ENCODE peak calls at places on chromosomes 12 and 14, in six cellular contexts. Z is activated naive CD8-positive, alpha-beta T cell treated with anti-CD3 and anti-CD28 coated beads, Interleukin-2, amount 50 U/mL, for 24 hours; X is hypothalamus; F is NCI-H510A treated with DMSO at 0.1 percent for 48 hours; Q is KBM-7; H is CD8-positive, alpha-beta memory T cell. S is an unnamed sample.

GRCh38 chr12:4293942-4294505 is 20.5 kb downstream of the CCND2 start:
- DNase-seq in Z (no peak), X (peak), F (no peak), Q (no peak), H (no peak), S (no peak)

GRCh38 chr12:52250048-52250990 is 17.3 kb downstream of the KRT7 start:
- DNase-seq in Z (no peak), X (no peak), F (no peak), Q (no peak), H (no peak), S (no peak)

GRCh38 chr12:51009038-51009437 is 17.1 kb downstream of the SLC11A2 start:
- DNase-seq in Z (peak), X (peak), F (no peak), Q (no peak), H (peak), S (peak)

GRCh38 chr12:57890191-57891120 is 43.9 kb upstream of the CTDSP2 start:
- DNase-seq in Z (no peak), X (no peak), F (no peak), Q (no peak), H (no peak), S (no peak)

GRCh38 chr12:95077341-95077740 is 3.9 kb upstream of the NR2C1 start:
- DNase-seq in Z (no peak), X (no peak), F (no peak), Q (no peak), H (no peak), S (no peak)

GRCh38 chr12:124347805-124348658 is 53.1 kb downstream of the RFLNA start:
- DNase-seq in Z (peak), X (no peak), F (no peak), Q (no peak), H (no peak), S (no peak)

GRCh38 chr14:50497351-50497750 is 35.0 kb downstream of the MAP4K5 start:
- DNase-seq in Z (no peak), X (no peak), F (no peak), Q (no peak), H (no peak), S (no peak)

GRCh38 chr12:11795192-11795909 is 145.9 kb downstream of the ETV6 start:
- DNase-seq in Z (no peak), X (no peak), F (no peak), Q (no peak), H (no peak), S (no peak)

GRCh38 chr14:103107455-103107854 is 12.9 kb downstream of the EXOC3L4 start:
- DNase-seq in Z (no peak), X (no peak), F (no peak), Q (no peak), H (no peak), S (no peak)

GRCh38 chr12:39354955-39355354 is 88.0 kb downstream of the KIF21A start:
- DNase-seq in Z (no peak), X (no peak), F (no peak), Q (no peak), H (no peak), S (no peak)

GRCh38 chr14:42782744-42783143 is 1176.1 kb downstream of the LRFN5 start:
- DNase-seq in Z (no peak), X (no peak), F (no peak), Q (no peak), H (no peak), S (no peak)

GRCh38 chr14:102020058-102020971 is 55.9 kb downstream of the DYNC1H1 start:
- DNase-seq in Z (peak), X (no peak), F (no peak), Q (no peak), H (no peak), S (no peak)